ENCODE peak calls at places on chromosomes 7 and 10, in eight cellular contexts. C is stomach, P is tibial artery, O is heart right ventricle, F is AG04450, Q is SK-N-SH, D is A549, Z is aorta. N is an unnamed sample.

GRCh38 chr7:52017802-52018679 is 701.4 kb upstream of the COBL start:
- DNase-seq in P (no peak), F (no peak), O (no peak), D (peak), C (peak), Q (peak), Z (no peak), N (no peak)

GRCh38 chr7:33743594-33743993 is 161.7 kb upstream of the BMPER start:
- DNase-seq in Q (no peak), Z (no peak), C (no peak), F (peak), O (no peak), P (no peak), D (no peak), N (no peak)

GRCh38 chr10:61882621-61883375 is 18.7 kb upstream of the ARID5B start:
- DNase-seq in C (no peak), Z (no peak), O (no peak), P (no peak), F (no peak), D (no peak), Q (no peak), N (no peak)

GRCh38 chr7:131540491-131541162 is 15.8 kb downstream of the PODXL start:
- DNase-seq in P (no peak), F (no peak), D (peak), C (peak), Z (no peak), Q (no peak), O (no peak), N (no peak)

GRCh38 chr10:17235136-17235535 is 7.1 kb downstream of the VIM start:
- DNase-seq in D (peak), C (no peak), O (no peak), Q (no peak), P (no peak), Z (no peak), F (no peak), N (no peak)

GRCh38 chr7:47227762-47228177 is 354.1 kb downstream of the TNS3 start:
- DNase-seq in P (no peak), D (no peak), C (no peak), F (peak), O (peak), Z (no peak), Q (peak), N (no peak)

GRCh38 chr7:91128574-91129348 is 135.5 kb upstream of the FZD1 start:
- DNase-seq in Q (no peak), F (no peak), C (no peak), O (no peak), D (no peak), P (no peak), Z (no peak), N (no peak)

GRCh38 chr7:90869335-90869734 is 273.2 kb downstream of the CDK14 start:
- DNase-seq in Q (no peak), F (no peak), Z (no peak), P (no peak), C (no peak), O (no peak), D (no peak), N (no peak)

GRCh38 chr10:28012990-28013389 is 14.1 kb upstream of the ODAD2 start:
- DNase-seq in O (no peak), Z (no peak), D (no peak), C (no peak), F (no peak), P (no peak), Q (no peak), N (no peak)

GRCh38 chr10:19877466-19878255 is 61.4 kb downstream of the PLXDC2 start:
- DNase-seq in Q (no peak), P (no peak), O (peak), Z (peak), F (no peak), C (no peak), D (no peak), N (no peak)

GRCh38 chr7:155369-156000 is 36.9 kb upstream of the FAM20C start:
- DNase-seq in Z (peak), F (no peak), O (no peak), C (no peak), P (peak), Q (no peak), D (no peak), N (no peak)

GRCh38 chr10:44792119-44792783 is 118.9 kb upstream of the TMEM72 start:
- DNase-seq in Z (no peak), O (no peak), Q (no peak), C (no peak), D (no peak), P (no peak), F (no peak), N (no peak)

GRCh38 chr10:103968441-103969391 is 1.8 kb downstream of the SLK start:
- DNase-seq in D (no peak), F (no peak), Q (no peak), Z (no peak), C (no peak), P (no peak), O (no peak), N (no peak)

GRCh38 chr10:97025613-97026242 is 160.0 kb downstream of the SLIT1 start:
- DNase-seq in D (peak), Z (peak), Q (peak), O (no peak), F (no peak), P (peak), C (peak), N (no peak)

GRCh38 chr7:2616973-2617709 is 14.6 kb upstream of the TTYH3 start:
- DNase-seq in Z (no peak), C (no peak), Q (no peak), P (peak), O (no peak), F (no peak), D (no peak), N (no peak)

GRCh38 chr10:18472977-18473376 is 178.4 kb downstream of the NSUN6 start:
- DNase-seq in O (no peak), Q (peak), P (no peak), D (peak), F (no peak), C (no peak), Z (no peak), N (no peak)

GRCh38 chr7:113799896-113800295 is 118.9 kb downstream of the PPP1R3A start:
- DNase-seq in F (no peak), C (no peak), O (no peak), D (no peak), Z (no peak), P (no peak), Q (no peak), N (no peak)

GRCh38 chr10:110859206-110859946 is 12.4 kb upstream of the PDCD4 start:
- DNase-seq in O (no peak), D (no peak), F (no peak), P (peak), Q (no peak), C (no peak), Z (no peak), N (no peak)

GRCh38 chr10:100977436-100977835 is 8.1 kb downstream of the SEMA4G start:
- DNase-seq in C (no peak), Q (no peak), Z (no peak), D (no peak), F (no peak), O (no peak), P (no peak), N (no peak)

GRCh38 chr7:13117103-13117502 is 429.7 kb downstream of the ARL4A start:
- DNase-seq in D (peak), P (no peak), F (no peak), C (no peak), O (no peak), Z (no peak), Q (no peak), N (no peak)

GRCh38 chr7:2759736-2760097 is 71.7 kb downstream of the AMZ1 start:
- DNase-seq in F (no peak), C (peak), P (no peak), D (no peak), O (no peak), Q (no peak), Z (no peak), N (no peak)

GRCh38 chr10:17951868-17952371 is at the start of gene SLC39A12:
- DNase-seq in O (no peak), Q (no peak), P (no peak), C (no peak), Z (no peak), F (peak), D (no peak), N (no peak)

GRCh38 chr10:10092581-10092980 is 925.1 kb upstream of the CELF2 start:
- DNase-seq in Q (no peak), O (peak), P (no peak), C (no peak), F (peak), Z (no peak), D (no peak), N (peak)

GRCh38 chr7:78983483-78983882 is 470.0 kb downstream of the MAGI2 start:
- DNase-seq in C (no peak), Z (no peak), O (no peak), D (no peak), F (no peak), P (no peak), Q (no peak), N (no peak)

GRCh38 chr7:78985509-78985908 is 468.0 kb downstream of the MAGI2 start:
- DNase-seq in Q (no peak), O (no peak), F (no peak), D (peak), P (no peak), C (no peak), Z (no peak), N (no peak)
- H3K4me3 ChIP-seq in Q (no peak), O (no peak), F (no peak), D (no peak), P (no peak), C (no peak), Z (no peak), N (no peak)

GRCh38 chr10:24466616-24466949 is 257.1 kb downstream of the ARHGAP21 start:
- DNase-seq in F (no peak), Z (no peak), C (no peak), O (no peak), D (no peak), P (no peak), Q (no peak), N (no peak)

GRCh38 chr10:24463683-24464426 is 254.9 kb downstream of the KIAA1217 start:
- DNase-seq in F (peak), Z (no peak), O (no peak), C (peak), Q (no peak), D (peak), P (no peak), N (no peak)

GRCh38 chr10:24467094-24467493 is 256.6 kb downstream of the ARHGAP21 start:
- DNase-seq in O (no peak), F (no peak), P (no peak), Q (no peak), C (no peak), Z (no peak), D (no peak), N (no peak)

GRCh38 chr10:24465899-24466615 is 257.1 kb downstream of the KIAA1217 start:
- DNase-seq in Q (no peak), P (no peak), D (peak), O (no peak), Z (no peak), C (peak), F (peak), N (no peak)

DNA sequence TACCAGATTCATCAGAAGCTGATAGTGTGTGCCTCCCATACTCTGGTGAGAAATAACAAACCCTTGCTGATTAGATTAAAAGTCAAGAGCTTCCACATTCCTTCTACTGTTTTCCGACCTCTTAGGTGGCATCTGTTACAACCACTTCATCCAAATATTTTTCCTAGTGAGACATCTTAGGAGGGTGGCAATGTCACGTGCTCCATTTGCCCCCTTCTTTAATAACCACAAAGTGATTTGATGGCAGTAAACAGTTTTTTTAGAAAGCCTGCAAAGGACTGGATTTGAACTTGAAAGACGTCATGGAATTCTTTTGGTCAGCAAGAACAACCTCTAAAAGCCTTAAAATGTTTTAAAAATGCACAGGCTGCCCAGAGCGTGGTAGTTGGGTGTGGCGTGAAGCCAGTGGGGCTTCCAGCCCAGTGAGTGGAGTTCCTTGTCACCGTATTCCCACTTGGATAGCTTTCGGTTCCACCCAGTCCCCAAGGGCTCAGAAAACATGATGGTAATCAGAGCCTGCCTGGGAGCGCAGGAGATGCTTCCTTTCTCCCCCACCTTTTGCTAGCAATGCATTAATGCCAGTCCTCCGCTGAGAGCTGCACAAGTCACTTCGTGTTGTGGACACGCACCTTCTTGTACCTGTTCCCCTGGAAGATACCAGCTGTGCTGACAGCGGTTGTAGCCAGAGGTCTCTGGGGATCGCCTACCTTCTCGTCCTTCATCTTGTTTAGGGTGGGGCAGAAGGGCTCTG is 256.4 kb downstream of the KIAA1217 start:
- DNase-seq in P (no peak), F (no peak), C (peak), Q (no peak), Z (no peak), D (no peak), O (no peak), N (no peak)
- H3K27ac ChIP-seq in P (no peak), F (peak), C (peak), Q (peak), Z (no peak), D (peak), O (peak), N (peak)

DNA sequence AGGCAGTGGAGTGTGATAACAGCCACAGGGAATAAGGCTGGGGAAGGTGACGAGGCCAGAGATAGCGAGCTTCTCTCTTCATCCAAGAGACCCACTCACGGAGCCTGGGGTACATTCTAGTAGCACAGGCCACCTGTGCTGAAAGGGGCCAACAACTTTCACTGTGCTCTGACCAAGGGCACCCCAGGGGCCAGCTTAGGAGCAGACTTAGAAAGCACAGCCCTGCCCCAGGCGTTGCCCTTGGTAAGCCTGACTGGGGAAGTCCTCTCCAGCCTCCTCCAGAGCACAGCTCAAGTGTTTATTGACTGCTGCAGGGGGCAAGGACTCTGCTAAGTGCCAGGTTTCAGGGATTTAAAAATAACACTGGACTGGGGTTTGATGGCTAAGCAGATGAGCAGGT is 44.7 kb downstream of the EBF3 start:
- DNase-seq in D (no peak), Z (no peak), C (no peak), P (peak), O (no peak), F (no peak), Q (no peak), N (peak)
- H3K4me3 ChIP-seq in D (no peak), Z (no peak), C (no peak), P (no peak), O (no peak), F (no peak), Q (no peak), N (no peak)

DNA sequence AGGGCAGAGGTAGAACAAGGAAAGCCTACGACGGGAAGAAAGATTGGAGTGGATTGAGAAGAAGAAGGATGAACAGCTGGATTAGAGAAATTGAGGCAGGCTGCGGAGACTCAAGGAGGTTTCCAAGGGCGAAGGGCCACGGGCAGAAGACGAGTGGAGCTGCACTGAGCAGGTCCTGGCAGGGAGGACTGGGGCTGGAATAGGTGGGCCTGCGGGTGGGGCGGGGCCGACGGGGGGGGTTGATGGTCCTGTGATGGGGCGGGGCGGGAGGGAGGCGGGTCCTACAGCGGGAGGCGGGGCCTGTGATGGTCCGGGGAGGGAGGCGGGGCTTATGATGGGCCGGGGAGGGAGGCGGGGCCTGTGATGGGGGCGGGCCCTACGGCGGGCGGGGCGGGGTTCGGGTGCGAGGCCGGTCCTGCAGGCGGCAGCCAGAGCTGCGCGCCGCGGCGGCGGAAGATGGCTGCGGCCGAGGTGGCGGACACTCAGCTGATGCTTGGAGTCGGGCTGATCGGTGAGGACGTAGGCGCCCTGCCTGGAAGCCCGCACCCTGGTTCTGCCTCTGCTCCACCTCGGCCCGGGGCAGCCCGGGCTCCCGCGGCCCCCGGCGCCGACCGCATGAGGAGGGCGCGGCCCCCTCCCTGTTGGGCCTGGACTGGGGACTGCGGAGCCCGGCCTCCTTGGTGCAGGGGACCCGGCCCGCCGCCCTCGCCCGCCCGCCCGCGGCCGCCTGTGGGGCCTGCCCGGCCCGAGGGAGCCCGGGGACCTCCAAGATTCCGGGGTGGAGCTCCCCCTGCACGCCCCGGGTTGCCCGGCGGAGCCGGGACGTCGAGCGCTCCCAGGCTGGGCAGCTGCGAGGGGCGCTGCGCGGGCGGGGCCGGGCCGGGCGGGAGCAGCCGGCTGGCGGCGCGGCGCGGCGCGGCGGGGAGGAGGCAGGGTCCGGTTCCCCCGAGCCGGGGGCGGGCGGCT is at the start of gene DENND10:
- DNase-seq in Q (peak), F (peak), O (peak), D (peak), P (peak), Z (peak), C (peak), N (peak)
- H3K27ac ChIP-seq in Q (peak), F (peak), O (peak), D (peak), P (peak), Z (no peak), C (peak), N (peak)

N was measured in left ventricle myocardium inferior.